ENCODE peak calls at places on chromosomes 3 and 15, in four cellular contexts. Z is esophagus muscularis mucosa, V is A549, Y is tibial artery. G is an unnamed sample.

GRCh38 chr15:90863987-90864386 is 4.4 kb upstream of the FURIN start:
- DNase-seq in V (no peak), Y (no peak), Z (no peak), G (no peak)

GRCh38 chr3:119304201-119304713 is 10.1 kb downstream of the ARHGAP31 start:
- DNase-seq in Y (no peak), V (no peak), Z (peak), G (no peak)

GRCh38 chr3:161270991-161271390 is 49.9 kb downstream of the NMD3 start:
- DNase-seq in V (no peak), Z (no peak), Y (no peak), G (no peak)

GRCh38 chr3:34858067-34858466 is 781.3 kb upstream of the ARPP21 start:
- DNase-seq in Y (no peak), V (no peak), Z (no peak), G (no peak)

GRCh38 chr15:34119291-34119690 is 17.4 kb downstream of the PGBD4 start:
- DNase-seq in Z (no peak), V (no peak), Y (no peak), G (no peak)

GRCh38 chr3:185930393-185931107 is 7.3 kb downstream of the TRA2B start:
- DNase-seq in V (no peak), Z (no peak), Y (no peak), G (no peak)

GRCh38 chr3:121995190-121996137 is 26.6 kb downstream of the ILDR1 start:
- DNase-seq in Z (no peak), V (peak), Y (peak), G (peak)

GRCh38 chr3:152379415-152380042 is 110.8 kb downstream of the MBNL1 start:
- DNase-seq in Z (no peak), V (no peak), Y (no peak), G (no peak)

GRCh38 chr3:46301122-46301835 is 52.6 kb upstream of the CCR2 start:
- DNase-seq in V (no peak), Z (no peak), Y (no peak), G (no peak)

GRCh38 chr3:124140751-124141150 is 148.8 kb upstream of the ROPN1 start:
- DNase-seq in Z (no peak), V (no peak), Y (no peak), G (no peak)

GRCh38 chr3:154059798-154060197 is 61.4 kb upstream of the ARHGEF26 start:
- DNase-seq in Y (no peak), V (no peak), Z (no peak), G (no peak)

GRCh38 chr15:70214266-70214665 is 116.5 kb upstream of the TLE3 start:
- DNase-seq in V (no peak), Z (no peak), Y (no peak), G (no peak)
- TF ChIP-seq CTCF in V (no peak), Z (no peak), Y (no peak), G (no peak)

DNA sequence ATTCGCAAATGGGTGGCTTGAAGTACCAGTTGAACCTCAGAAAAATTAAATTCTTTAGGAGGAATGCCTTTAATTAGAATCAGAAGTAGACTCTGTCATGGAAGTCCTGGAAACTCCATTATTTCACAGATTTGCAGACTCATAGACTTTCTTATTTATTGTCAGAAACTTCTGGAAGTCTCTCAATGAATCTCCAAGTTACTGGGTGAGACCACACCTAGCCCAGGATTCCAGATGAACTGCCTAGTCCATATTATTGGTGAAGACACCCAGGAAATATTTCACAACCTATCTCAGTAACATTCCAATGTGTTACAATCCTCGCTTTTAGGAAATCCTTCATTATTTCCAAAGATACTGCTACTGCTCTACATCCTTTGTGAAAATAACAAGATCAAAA is 6.5 kb upstream of the THBS1 start:
- DNase-seq in Z (peak), Y (no peak), V (no peak), G (no peak)
- H3K4me3 ChIP-seq in Z (no peak), Y (no peak), V (no peak), G (no peak)

DNA sequence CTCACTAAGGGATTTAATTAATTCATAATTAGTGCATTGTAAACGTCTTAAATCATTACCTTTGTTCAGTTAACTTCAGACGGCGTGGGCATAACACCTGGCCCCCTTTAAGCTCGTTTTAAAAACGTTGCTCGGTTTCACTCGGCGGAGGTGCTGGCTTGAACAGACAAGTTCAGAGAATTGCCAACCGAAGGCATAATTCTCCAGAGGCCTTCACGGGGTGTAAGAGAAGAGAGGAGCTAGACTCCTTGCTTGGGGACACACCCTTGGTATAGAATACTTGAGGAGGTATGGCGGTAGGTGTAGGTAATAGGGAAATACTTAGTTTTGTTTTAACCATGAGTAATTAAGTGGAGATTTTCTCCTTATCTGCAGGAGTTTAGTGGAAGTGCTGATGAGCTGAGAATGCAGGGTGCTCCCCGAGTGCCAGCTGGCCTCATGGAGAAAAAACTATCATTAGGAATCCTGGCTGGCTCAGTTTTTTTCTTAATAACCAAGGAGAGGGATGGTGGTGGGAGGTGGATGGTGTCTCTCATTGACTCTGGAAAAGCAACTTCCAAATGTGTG is 947 bp downstream of the FBXL2 start:
- DNase-seq in V (peak), Y (no peak), Z (no peak), G (no peak)
- H3K27ac ChIP-seq in V (peak), Y (peak), Z (no peak), G (no peak)

GRCh38 chr15:20340931-20341661 is 200.5 kb downstream of the GOLGA6L6 start:
- DNase-seq in V (no peak), Z (peak), Y (peak), G (no peak)
- TF ChIP-seq CTCF in V (no peak), Z (no peak), Y (no peak), G (no peak)

GRCh38 chr15:68843425-68844311 is 23.0 kb upstream of the ANP32A start:
- DNase-seq in Y (no peak), V (no peak), Z (no peak), G (no peak)
- H3K4me3 ChIP-seq in Y (peak), V (peak), Z (peak), G (peak)

DNA sequence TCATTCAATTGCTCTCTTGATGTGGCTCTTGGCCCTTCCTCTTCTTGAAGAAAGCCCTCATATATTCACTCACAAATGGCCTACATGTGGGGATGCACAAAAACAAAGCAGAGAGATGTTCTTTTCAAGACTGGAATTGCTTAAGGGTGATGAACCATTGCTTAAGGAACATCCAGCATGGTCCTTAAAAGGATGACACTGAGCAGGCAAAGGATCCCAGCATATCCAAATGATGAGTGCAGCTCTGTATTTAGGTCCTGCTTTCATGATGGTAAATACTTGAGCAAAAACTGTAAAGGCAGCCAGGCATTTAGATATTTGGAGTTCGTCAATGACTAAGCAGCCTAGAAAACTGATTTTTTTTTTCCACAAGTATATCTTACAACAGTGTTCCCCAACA is 173.8 kb upstream of the ARRDC4 start:
- DNase-seq in V (no peak), Z (peak), Y (no peak), G (no peak)
- H3K27ac ChIP-seq in V (no peak), Z (peak), Y (no peak), G (no peak)

G was measured in AG04450.